ENCODE peak calls at places on chromosomes 5 and 9, in six cellular contexts. One of them, this sample, is unnamed.

GRCh38 chr5:80988419-80988925 is 28.3 kb downstream of the RASGRF2 start:
- DNase-seq in EL: no peak
- DNase-seq in HEK293T: no peak
- DNase-seq in stimulated activated CD8-positive, alpha-beta memory T cell treated with anti-CD3 and anti-CD28 coated beads, Interleukin-15, amount 100 ng/mL, for 48 hours: no peak
- DNase-seq in CD8-positive, alpha-beta memory T cell: no peak
- DNase-seq in Right ventricle myocardium superior: no peak
- DNase-seq in this sample: no peak

GRCh38 chr9:114516913-114517312 is 11.6 kb upstream of the WHRN start:
- DNase-seq in stimulated activated CD8-positive, alpha-beta memory T cell treated with anti-CD3 and anti-CD28 coated beads, Interleukin-15, amount 100 ng/mL, for 48 hours: no peak
- DNase-seq in CD8-positive, alpha-beta memory T cell: no peak
- DNase-seq in Right ventricle myocardium superior: no peak
- DNase-seq in EL: peak
- DNase-seq in HEK293T: no peak
- DNase-seq in this sample: no peak

GRCh38 chr9:2785060-2785459 is 58.8 kb downstream of the PUM3 start:
- DNase-seq in Right ventricle myocardium superior: no peak
- DNase-seq in stimulated activated CD8-positive, alpha-beta memory T cell treated with anti-CD3 and anti-CD28 coated beads, Interleukin-15, amount 100 ng/mL, for 48 hours: no peak
- DNase-seq in HEK293T: no peak
- DNase-seq in EL: no peak
- DNase-seq in CD8-positive, alpha-beta memory T cell: no peak
- DNase-seq in this sample: no peak

GRCh38 chr5:142079243-142079642 is 29.3 kb upstream of the NDFIP1 start:
- DNase-seq in stimulated activated CD8-positive, alpha-beta memory T cell treated with anti-CD3 and anti-CD28 coated beads, Interleukin-15, amount 100 ng/mL, for 48 hours: no peak
- DNase-seq in EL: no peak
- DNase-seq in Right ventricle myocardium superior: no peak
- DNase-seq in CD8-positive, alpha-beta memory T cell: no peak
- DNase-seq in HEK293T: no peak
- DNase-seq in this sample: no peak

GRCh38 chr5:6812800-6813731 is 99.8 kb downstream of the TENT4A start:
- DNase-seq in Right ventricle myocardium superior: no peak
- DNase-seq in stimulated activated CD8-positive, alpha-beta memory T cell treated with anti-CD3 and anti-CD28 coated beads, Interleukin-15, amount 100 ng/mL, for 48 hours: no peak
- DNase-seq in CD8-positive, alpha-beta memory T cell: no peak
- DNase-seq in EL: no peak
- DNase-seq in HEK293T: no peak
- DNase-seq in this sample: no peak

GRCh38 chr5:142141463-142141862 is 32.9 kb downstream of the NDFIP1 start:
- DNase-seq in stimulated activated CD8-positive, alpha-beta memory T cell treated with anti-CD3 and anti-CD28 coated beads, Interleukin-15, amount 100 ng/mL, for 48 hours: no peak
- DNase-seq in HEK293T: no peak
- DNase-seq in CD8-positive, alpha-beta memory T cell: no peak
- DNase-seq in EL: no peak
- DNase-seq in Right ventricle myocardium superior: no peak
- DNase-seq in this sample: no peak

GRCh38 chr9:114053246-114054005 is 24.7 kb downstream of the AMBP start:
- DNase-seq in stimulated activated CD8-positive, alpha-beta memory T cell treated with anti-CD3 and anti-CD28 coated beads, Interleukin-15, amount 100 ng/mL, for 48 hours: no peak
- DNase-seq in HEK293T: no peak
- DNase-seq in EL: no peak
- DNase-seq in CD8-positive, alpha-beta memory T cell: no peak
- DNase-seq in Right ventricle myocardium superior: no peak
- DNase-seq in this sample: no peak

GRCh38 chr5:59503223-59503622 is 390.3 kb downstream of the PDE4D start:
- DNase-seq in EL: no peak
- DNase-seq in CD8-positive, alpha-beta memory T cell: no peak
- DNase-seq in stimulated activated CD8-positive, alpha-beta memory T cell treated with anti-CD3 and anti-CD28 coated beads, Interleukin-15, amount 100 ng/mL, for 48 hours: no peak
- DNase-seq in HEK293T: no peak
- DNase-seq in Right ventricle myocardium superior: no peak
- DNase-seq in this sample: no peak

GRCh38 chr5:177304392-177305119 is 957 bp downstream of the PRELID1 start:
- DNase-seq in stimulated activated CD8-positive, alpha-beta memory T cell treated with anti-CD3 and anti-CD28 coated beads, Interleukin-15, amount 100 ng/mL, for 48 hours: no peak
- DNase-seq in EL: peak
- DNase-seq in CD8-positive, alpha-beta memory T cell: no peak
- DNase-seq in HEK293T: no peak
- DNase-seq in Right ventricle myocardium superior: no peak
- DNase-seq in this sample: no peak

GRCh38 chr9:73143606-73144328 is 7.9 kb upstream of the ANXA1 start:
- DNase-seq in EL: peak
- DNase-seq in CD8-positive, alpha-beta memory T cell: no peak
- DNase-seq in Right ventricle myocardium superior: no peak
- DNase-seq in HEK293T: no peak
- DNase-seq in stimulated activated CD8-positive, alpha-beta memory T cell treated with anti-CD3 and anti-CD28 coated beads, Interleukin-15, amount 100 ng/mL, for 48 hours: no peak
- DNase-seq in this sample: no peak

GRCh38 chr5:93995126-93995621 is 253.8 kb upstream of the POU5F2 start:
- DNase-seq in EL: peak
- DNase-seq in Right ventricle myocardium superior: no peak
- DNase-seq in stimulated activated CD8-positive, alpha-beta memory T cell treated with anti-CD3 and anti-CD28 coated beads, Interleukin-15, amount 100 ng/mL, for 48 hours: no peak
- DNase-seq in CD8-positive, alpha-beta memory T cell: no peak
- DNase-seq in HEK293T: no peak
- DNase-seq in this sample: no peak

This sample was measured in WERI-Rb-1.